ENCODE peak calls at places on chromosomes 6 and 20, in ten cellular contexts. One of them, this sample, is unnamed.

GRCh38 chr6:37244430-37245310 is 12.9 kb upstream of the TBC1D22B start:
- DNase-seq in pancreas: peak
- DNase-seq in right cardiac atrium: peak
- DNase-seq in A549: peak
- DNase-seq in skeletal muscle cell: peak
- DNase-seq in astrocyte of the spinal cord: peak
- DNase-seq in testis: peak
- DNase-seq in psoas muscle: peak
- DNase-seq in tibial nerve: peak
- DNase-seq in breast epithelium: peak
- DNase-seq in this sample: peak

GRCh38 chr6:20699402-20699801 is 165.1 kb downstream of the CDKAL1 start:
- DNase-seq in pancreas: peak
- DNase-seq in right cardiac atrium: no peak
- DNase-seq in A549: no peak
- DNase-seq in skeletal muscle cell: no peak
- DNase-seq in astrocyte of the spinal cord: no peak
- DNase-seq in testis: no peak
- DNase-seq in psoas muscle: no peak
- DNase-seq in tibial nerve: no peak
- DNase-seq in breast epithelium: no peak
- DNase-seq in this sample: peak

GRCh38 chr6:136323431-136324112 is 33.9 kb upstream of the BCLAF1 start:
- DNase-seq in pancreas: no peak
- DNase-seq in right cardiac atrium: no peak
- DNase-seq in A549: no peak
- DNase-seq in skeletal muscle cell: no peak
- DNase-seq in astrocyte of the spinal cord: peak
- DNase-seq in testis: peak
- DNase-seq in psoas muscle: no peak
- DNase-seq in tibial nerve: no peak
- DNase-seq in breast epithelium: no peak
- DNase-seq in this sample: peak

GRCh38 chr6:121639041-121639440 is 203.6 kb downstream of the GJA1 start:
- DNase-seq in pancreas: no peak
- DNase-seq in right cardiac atrium: no peak
- DNase-seq in A549: no peak
- DNase-seq in skeletal muscle cell: no peak
- DNase-seq in astrocyte of the spinal cord: no peak
- DNase-seq in testis: no peak
- DNase-seq in psoas muscle: no peak
- DNase-seq in tibial nerve: no peak
- DNase-seq in breast epithelium: no peak
- DNase-seq in this sample: no peak

GRCh38 chr20:39861381-39861780 is 827.7 kb downstream of the MAFB start:
- DNase-seq in pancreas: no peak
- DNase-seq in right cardiac atrium: no peak
- DNase-seq in A549: no peak
- DNase-seq in skeletal muscle cell: no peak
- DNase-seq in astrocyte of the spinal cord: no peak
- DNase-seq in testis: no peak
- DNase-seq in psoas muscle: no peak
- DNase-seq in tibial nerve: no peak
- DNase-seq in breast epithelium: no peak
- DNase-seq in this sample: no peak

GRCh38 chr20:6689339-6689973 is 78.0 kb upstream of the BMP2 start:
- DNase-seq in pancreas: no peak
- DNase-seq in right cardiac atrium: no peak
- DNase-seq in A549: no peak
- DNase-seq in skeletal muscle cell: no peak
- DNase-seq in astrocyte of the spinal cord: no peak
- DNase-seq in testis: no peak
- DNase-seq in psoas muscle: no peak
- DNase-seq in tibial nerve: no peak
- DNase-seq in breast epithelium: no peak
- DNase-seq in this sample: no peak

GRCh38 chr6:124961784-124962611 is at the start of gene RNF217:
- DNase-seq in pancreas: peak
- DNase-seq in right cardiac atrium: peak
- DNase-seq in A549: peak
- DNase-seq in skeletal muscle cell: no peak
- DNase-seq in astrocyte of the spinal cord: peak
- DNase-seq in testis: peak
- DNase-seq in psoas muscle: peak
- DNase-seq in tibial nerve: peak
- DNase-seq in breast epithelium: no peak
- DNase-seq in this sample: peak

GRCh38 chr6:139371421-139372253 is 2.8 kb downstream of the CITED2 start:
- DNase-seq in pancreas: no peak
- DNase-seq in right cardiac atrium: no peak
- DNase-seq in A549: no peak
- DNase-seq in skeletal muscle cell: no peak
- DNase-seq in astrocyte of the spinal cord: peak
- DNase-seq in testis: no peak
- DNase-seq in psoas muscle: no peak
- DNase-seq in tibial nerve: no peak
- DNase-seq in breast epithelium: no peak
- DNase-seq in this sample: peak

GRCh38 chr6:28884423-28885148 is 39.2 kb downstream of the TRIM27 start:
- DNase-seq in pancreas: no peak
- DNase-seq in right cardiac atrium: peak
- DNase-seq in A549: no peak
- DNase-seq in skeletal muscle cell: no peak
- DNase-seq in astrocyte of the spinal cord: no peak
- DNase-seq in testis: peak
- DNase-seq in psoas muscle: no peak
- DNase-seq in tibial nerve: no peak
- DNase-seq in breast epithelium: no peak
- DNase-seq in this sample: no peak

GRCh38 chr6:123017313-123017712 is 21.3 kb downstream of the CLVS2 start:
- DNase-seq in pancreas: no peak
- DNase-seq in right cardiac atrium: no peak
- DNase-seq in A549: no peak
- DNase-seq in skeletal muscle cell: no peak
- DNase-seq in astrocyte of the spinal cord: no peak
- DNase-seq in testis: no peak
- DNase-seq in psoas muscle: no peak
- DNase-seq in tibial nerve: no peak
- DNase-seq in breast epithelium: no peak
- DNase-seq in this sample: no peak

GRCh38 chr6:1611572-1612385 is 2.1 kb downstream of the FOXC1 start:
- DNase-seq in pancreas: no peak
- DNase-seq in right cardiac atrium: peak
- DNase-seq in A549: peak
- DNase-seq in skeletal muscle cell: no peak
- DNase-seq in astrocyte of the spinal cord: no peak
- DNase-seq in testis: no peak
- DNase-seq in psoas muscle: no peak
- DNase-seq in tibial nerve: no peak
- DNase-seq in breast epithelium: no peak
- DNase-seq in this sample: peak

GRCh38 chr6:118680452-118681095 is 29.2 kb upstream of the CEP85L start:
- DNase-seq in pancreas: no peak
- DNase-seq in right cardiac atrium: no peak
- DNase-seq in A549: no peak
- DNase-seq in skeletal muscle cell: no peak
- DNase-seq in astrocyte of the spinal cord: no peak
- DNase-seq in testis: no peak
- DNase-seq in psoas muscle: no peak
- DNase-seq in tibial nerve: no peak
- DNase-seq in breast epithelium: no peak
- DNase-seq in this sample: no peak

GRCh38 chr20:62062661-62063600 is 2.8 kb downstream of the TAF4 start:
- DNase-seq in pancreas: no peak
- DNase-seq in right cardiac atrium: no peak
- DNase-seq in A549: no peak
- DNase-seq in skeletal muscle cell: no peak
- DNase-seq in astrocyte of the spinal cord: no peak
- DNase-seq in testis: peak
- DNase-seq in psoas muscle: no peak
- DNase-seq in tibial nerve: no peak
- DNase-seq in breast epithelium: peak
- DNase-seq in this sample: peak

GRCh38 chr20:62064788-62065668 is 653 bp downstream of the TAF4 start:
- DNase-seq in pancreas: peak
- DNase-seq in right cardiac atrium: peak
- DNase-seq in A549: no peak
- DNase-seq in skeletal muscle cell: no peak
- DNase-seq in astrocyte of the spinal cord: no peak
- DNase-seq in testis: no peak
- DNase-seq in psoas muscle: no peak
- DNase-seq in tibial nerve: no peak
- DNase-seq in breast epithelium: peak
- DNase-seq in this sample: no peak

GRCh38 chr20:62061851-62062418 is 3.7 kb downstream of the TAF4 start:
- DNase-seq in pancreas: no peak
- DNase-seq in right cardiac atrium: no peak
- DNase-seq in A549: no peak
- DNase-seq in skeletal muscle cell: no peak
- DNase-seq in astrocyte of the spinal cord: no peak
- DNase-seq in testis: no peak
- DNase-seq in psoas muscle: no peak
- DNase-seq in tibial nerve: no peak
- DNase-seq in breast epithelium: no peak
- DNase-seq in this sample: no peak

GRCh38 chr20:62063981-62064787 is 1.5 kb downstream of the TAF4 start:
- DNase-seq in pancreas: peak
- DNase-seq in right cardiac atrium: peak
- DNase-seq in A549: no peak
- DNase-seq in skeletal muscle cell: no peak
- DNase-seq in astrocyte of the spinal cord: no peak
- DNase-seq in testis: peak
- DNase-seq in psoas muscle: peak
- DNase-seq in tibial nerve: no peak
- DNase-seq in breast epithelium: peak
- DNase-seq in this sample: no peak

GRCh38 chr20:62063601-62063980 is 2.1 kb downstream of the TAF4 start:
- DNase-seq in pancreas: no peak
- DNase-seq in right cardiac atrium: peak
- DNase-seq in A549: no peak
- DNase-seq in skeletal muscle cell: peak
- DNase-seq in astrocyte of the spinal cord: peak
- DNase-seq in testis: peak
- DNase-seq in psoas muscle: no peak
- DNase-seq in tibial nerve: no peak
- DNase-seq in breast epithelium: peak
- DNase-seq in this sample: peak
- H3K4me3 ChIP-seq in pancreas: peak
- H3K4me3 ChIP-seq in right cardiac atrium: no peak
- H3K4me3 ChIP-seq in A549: no peak
- H3K4me3 ChIP-seq in skeletal muscle cell: peak
- H3K4me3 ChIP-seq in astrocyte of the spinal cord: peak
- H3K4me3 ChIP-seq in testis: no peak
- H3K4me3 ChIP-seq in psoas muscle: peak
- H3K4me3 ChIP-seq in tibial nerve: peak
- H3K4me3 ChIP-seq in breast epithelium: peak
- H3K4me3 ChIP-seq in this sample: peak

GRCh38 chr6:106377061-106377540 is 16.6 kb downstream of the CRYBG1 start:
- DNase-seq in pancreas: no peak
- DNase-seq in right cardiac atrium: no peak
- DNase-seq in A549: no peak
- DNase-seq in skeletal muscle cell: peak
- DNase-seq in astrocyte of the spinal cord: peak
- DNase-seq in testis: no peak
- DNase-seq in psoas muscle: no peak
- DNase-seq in tibial nerve: no peak
- DNase-seq in breast epithelium: no peak
- DNase-seq in this sample: no peak
- H3K4me3 ChIP-seq in pancreas: no peak
- H3K4me3 ChIP-seq in right cardiac atrium: no peak
- H3K4me3 ChIP-seq in A549: no peak
- H3K4me3 ChIP-seq in skeletal muscle cell: no peak
- H3K4me3 ChIP-seq in astrocyte of the spinal cord: no peak
- H3K4me3 ChIP-seq in testis: no peak
- H3K4me3 ChIP-seq in psoas muscle: no peak
- H3K4me3 ChIP-seq in tibial nerve: no peak
- H3K4me3 ChIP-seq in breast epithelium: no peak
- H3K4me3 ChIP-seq in this sample: no peak

GRCh38 chr6:16712931-16713484 is 48.3 kb downstream of the ATXN1 start:
- DNase-seq in pancreas: no peak
- DNase-seq in right cardiac atrium: peak
- DNase-seq in A549: peak
- DNase-seq in skeletal muscle cell: peak
- DNase-seq in astrocyte of the spinal cord: peak
- DNase-seq in testis: no peak
- DNase-seq in psoas muscle: peak
- DNase-seq in tibial nerve: peak
- DNase-seq in breast epithelium: no peak
- DNase-seq in this sample: peak
- H3K4me3 ChIP-seq in pancreas: no peak
- H3K4me3 ChIP-seq in right cardiac atrium: peak
- H3K4me3 ChIP-seq in A549: peak
- H3K4me3 ChIP-seq in skeletal muscle cell: no peak
- H3K4me3 ChIP-seq in astrocyte of the spinal cord: no peak
- H3K4me3 ChIP-seq in testis: no peak
- H3K4me3 ChIP-seq in psoas muscle: peak
- H3K4me3 ChIP-seq in tibial nerve: peak
- H3K4me3 ChIP-seq in breast epithelium: no peak
- H3K4me3 ChIP-seq in this sample: peak

GRCh38 chr6:113010181-113010580 is 663.1 kb downstream of the RFPL4B start:
- DNase-seq in pancreas: no peak
- DNase-seq in right cardiac atrium: no peak
- DNase-seq in A549: no peak
- DNase-seq in skeletal muscle cell: no peak
- DNase-seq in astrocyte of the spinal cord: no peak
- DNase-seq in testis: no peak
- DNase-seq in psoas muscle: no peak
- DNase-seq in tibial nerve: no peak
- DNase-seq in breast epithelium: no peak
- DNase-seq in this sample: no peak

GRCh38 chr6:113010590-113010989 is 663.5 kb downstream of the RFPL4B start:
- DNase-seq in pancreas: no peak
- DNase-seq in right cardiac atrium: no peak
- DNase-seq in A549: no peak
- DNase-seq in skeletal muscle cell: no peak
- DNase-seq in astrocyte of the spinal cord: no peak
- DNase-seq in testis: no peak
- DNase-seq in psoas muscle: no peak
- DNase-seq in tibial nerve: no peak
- DNase-seq in breast epithelium: no peak
- DNase-seq in this sample: no peak

GRCh38 chr6:113011389-113011788 is 664.3 kb downstream of the RFPL4B start:
- DNase-seq in pancreas: no peak
- DNase-seq in right cardiac atrium: no peak
- DNase-seq in A549: no peak
- DNase-seq in skeletal muscle cell: no peak
- DNase-seq in astrocyte of the spinal cord: no peak
- DNase-seq in testis: no peak
- DNase-seq in psoas muscle: no peak
- DNase-seq in tibial nerve: no peak
- DNase-seq in breast epithelium: no peak
- DNase-seq in this sample: no peak

GRCh38 chr6:113009682-113010081 is 662.6 kb downstream of the RFPL4B start:
- DNase-seq in pancreas: no peak
- DNase-seq in right cardiac atrium: no peak
- DNase-seq in A549: no peak
- DNase-seq in skeletal muscle cell: no peak
- DNase-seq in astrocyte of the spinal cord: peak
- DNase-seq in testis: no peak
- DNase-seq in psoas muscle: no peak
- DNase-seq in tibial nerve: no peak
- DNase-seq in breast epithelium: no peak
- DNase-seq in this sample: no peak

GRCh38 chr6:113011803-113012202 is 664.7 kb downstream of the RFPL4B start:
- DNase-seq in pancreas: no peak
- DNase-seq in right cardiac atrium: no peak
- DNase-seq in A549: no peak
- DNase-seq in skeletal muscle cell: no peak
- DNase-seq in astrocyte of the spinal cord: peak
- DNase-seq in testis: no peak
- DNase-seq in psoas muscle: no peak
- DNase-seq in tibial nerve: no peak
- DNase-seq in breast epithelium: no peak
- DNase-seq in this sample: peak
- H3K4me3 ChIP-seq in pancreas: no peak
- H3K4me3 ChIP-seq in right cardiac atrium: no peak
- H3K4me3 ChIP-seq in A549: no peak
- H3K4me3 ChIP-seq in skeletal muscle cell: no peak
- H3K4me3 ChIP-seq in astrocyte of the spinal cord: no peak
- H3K4me3 ChIP-seq in testis: no peak
- H3K4me3 ChIP-seq in psoas muscle: no peak
- H3K4me3 ChIP-seq in tibial nerve: no peak
- H3K4me3 ChIP-seq in breast epithelium: no peak
- H3K4me3 ChIP-seq in this sample: no peak

This sample was measured in fibroblast of villous mesenchyme.